ENCODE peak calls at places on chromosomes 3 and 15, in eight cellular contexts. One of them, this sample, is unnamed.

GRCh38 chr15:79032656-79033055 is 57.9 kb downstream of the RASGRF1 start:
- DNase-seq in ovary: no peak
- DNase-seq in HFF-Myc: no peak
- DNase-seq in Panc1: no peak
- DNase-seq in lung: no peak
- DNase-seq in uterus: no peak
- DNase-seq in pancreas: no peak
- DNase-seq in tibial artery: no peak
- DNase-seq in this sample: no peak

GRCh38 chr15:73930790-73931281 is 4.6 kb downstream of the LOXL1 start:
- DNase-seq in ovary: no peak
- DNase-seq in Panc1: no peak
- DNase-seq in uterus: no peak
- DNase-seq in tibial artery: peak; percentile 93
- DNase-seq in pancreas: peak; percentile 42
- DNase-seq in HFF-Myc: no peak
- DNase-seq in lung: no peak
- DNase-seq in this sample: no peak

GRCh38 chr3:114310701-114311100 is 16.9 kb downstream of the TIGIT start:
- DNase-seq in uterus: no peak
- DNase-seq in tibial artery: no peak
- DNase-seq in lung: no peak
- DNase-seq in Panc1: no peak
- DNase-seq in pancreas: no peak
- DNase-seq in HFF-Myc: no peak
- DNase-seq in ovary: no peak
- DNase-seq in this sample: no peak

GRCh38 chr3:194809382-194809781 is 123.7 kb downstream of the FAM43A start:
- DNase-seq in pancreas: no peak
- DNase-seq in lung: no peak
- DNase-seq in HFF-Myc: no peak
- DNase-seq in tibial artery: no peak
- DNase-seq in ovary: no peak
- DNase-seq in uterus: no peak
- DNase-seq in Panc1: no peak
- DNase-seq in this sample: no peak

GRCh38 chr3:3737511-3737910 is 61.7 kb upstream of the LRRN1 start:
- DNase-seq in HFF-Myc: no peak
- DNase-seq in uterus: no peak
- DNase-seq in ovary: no peak
- DNase-seq in pancreas: no peak
- DNase-seq in tibial artery: no peak
- DNase-seq in Panc1: no peak
- DNase-seq in lung: no peak
- DNase-seq in this sample: no peak

GRCh38 chr3:163261056-163261455 is 1764.4 kb downstream of the OTOL1 start:
- DNase-seq in tibial artery: no peak
- DNase-seq in ovary: no peak
- DNase-seq in pancreas: no peak
- DNase-seq in HFF-Myc: no peak
- DNase-seq in uterus: no peak
- DNase-seq in Panc1: no peak
- DNase-seq in lung: no peak
- DNase-seq in this sample: no peak

GRCh38 chr15:99361541-99362185 is 110.4 kb downstream of the LRRC28 start:
- DNase-seq in Panc1: no peak
- DNase-seq in pancreas: no peak
- DNase-seq in HFF-Myc: no peak
- DNase-seq in lung: no peak
- DNase-seq in uterus: no peak
- DNase-seq in ovary: no peak
- DNase-seq in tibial artery: no peak
- DNase-seq in this sample: no peak

GRCh38 chr3:171690291-171690690 is 120.0 kb downstream of the PLD1 start:
- DNase-seq in uterus: no peak
- DNase-seq in tibial artery: no peak
- DNase-seq in lung: no peak
- DNase-seq in Panc1: no peak
- DNase-seq in HFF-Myc: no peak
- DNase-seq in ovary: no peak
- DNase-seq in pancreas: no peak
- DNase-seq in this sample: no peak

GRCh38 chr3:141279074-141279945 is 47.7 kb downstream of the PXYLP1 start:
- DNase-seq in tibial artery: no peak
- DNase-seq in ovary: no peak
- DNase-seq in Panc1: no peak
- DNase-seq in pancreas: no peak
- DNase-seq in uterus: no peak
- DNase-seq in HFF-Myc: no peak
- DNase-seq in lung: no peak
- DNase-seq in this sample: peak; percentile 54

GRCh38 chr15:99059010-99059981 is 45.6 kb upstream of the SYNM start:
- DNase-seq in uterus: peak; percentile 92
- DNase-seq in pancreas: peak; percentile 89
- DNase-seq in HFF-Myc: peak; percentile 45
- DNase-seq in ovary: peak; percentile 88
- DNase-seq in Panc1: peak; percentile 27
- DNase-seq in lung: peak; percentile 63
- DNase-seq in tibial artery: peak; percentile 94
- DNase-seq in this sample: peak; percentile 90

GRCh38 chr15:95149036-95149435 is 917.7 kb downstream of the MCTP2 start:
- DNase-seq in lung: no peak
- DNase-seq in tibial artery: no peak
- DNase-seq in ovary: no peak
- DNase-seq in Panc1: no peak
- DNase-seq in pancreas: no peak
- DNase-seq in HFF-Myc: no peak
- DNase-seq in uterus: no peak
- DNase-seq in this sample: no peak

GRCh38 chr15:49900036-49900435 is 219.0 kb downstream of the ATP8B4 start:
- DNase-seq in lung: no peak
- DNase-seq in Panc1: no peak
- DNase-seq in HFF-Myc: no peak
- DNase-seq in uterus: no peak
- DNase-seq in ovary: no peak
- DNase-seq in tibial artery: no peak
- DNase-seq in pancreas: no peak
- DNase-seq in this sample: no peak

GRCh38 chr3:13479332-13479581 is 849 bp upstream of the HDAC11 start:
- DNase-seq in ovary: no peak
- DNase-seq in Panc1: no peak
- DNase-seq in tibial artery: no peak
- DNase-seq in uterus: no peak
- DNase-seq in lung: no peak
- DNase-seq in HFF-Myc: no peak
- DNase-seq in pancreas: peak; percentile 80
- DNase-seq in this sample: no peak

GRCh38 chr3:176766862-176767261 is 430.4 kb downstream of the TBL1XR1 start:
- DNase-seq in pancreas: no peak
- DNase-seq in lung: no peak
- DNase-seq in Panc1: no peak
- DNase-seq in HFF-Myc: no peak
- DNase-seq in uterus: no peak
- DNase-seq in tibial artery: no peak
- DNase-seq in ovary: no peak
- DNase-seq in this sample: no peak

DNA sequence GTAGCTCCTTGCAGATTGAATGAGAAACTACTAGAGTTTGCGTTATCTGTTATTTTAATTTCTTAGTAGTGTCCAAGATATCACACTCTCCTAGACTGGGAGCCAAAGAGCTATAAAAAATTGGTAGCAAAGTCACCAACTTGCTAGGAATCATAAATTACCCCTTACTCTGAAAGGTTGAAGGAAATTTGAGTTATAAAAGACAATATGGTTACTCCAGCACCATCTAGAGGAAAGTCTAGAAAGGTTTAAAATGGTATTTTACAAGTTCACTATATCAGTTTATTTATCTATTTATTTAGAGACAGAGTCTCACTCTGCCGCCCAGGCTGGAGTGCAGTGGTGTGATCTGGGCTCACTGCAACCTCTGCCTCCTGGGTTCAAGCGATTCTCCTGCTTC is 121.6 kb downstream of the RBPMS2 start:
- DNase-seq in ovary: no peak
- DNase-seq in lung: no peak
- DNase-seq in Panc1: no peak
- DNase-seq in pancreas: no peak
- DNase-seq in uterus: no peak
- DNase-seq in HFF-Myc: no peak
- DNase-seq in tibial artery: no peak
- DNase-seq in this sample: no peak
- TF ChIP-seq CTCF in ovary: no peak
- TF ChIP-seq CTCF in lung: no peak
- TF ChIP-seq CTCF in Panc1: no peak
- TF ChIP-seq CTCF in pancreas: no peak
- TF ChIP-seq CTCF in uterus: peak; percentile 35
- TF ChIP-seq CTCF in HFF-Myc: no peak
- TF ChIP-seq CTCF in tibial artery: no peak
- TF ChIP-seq CTCF in this sample: peak; percentile 61

DNA sequence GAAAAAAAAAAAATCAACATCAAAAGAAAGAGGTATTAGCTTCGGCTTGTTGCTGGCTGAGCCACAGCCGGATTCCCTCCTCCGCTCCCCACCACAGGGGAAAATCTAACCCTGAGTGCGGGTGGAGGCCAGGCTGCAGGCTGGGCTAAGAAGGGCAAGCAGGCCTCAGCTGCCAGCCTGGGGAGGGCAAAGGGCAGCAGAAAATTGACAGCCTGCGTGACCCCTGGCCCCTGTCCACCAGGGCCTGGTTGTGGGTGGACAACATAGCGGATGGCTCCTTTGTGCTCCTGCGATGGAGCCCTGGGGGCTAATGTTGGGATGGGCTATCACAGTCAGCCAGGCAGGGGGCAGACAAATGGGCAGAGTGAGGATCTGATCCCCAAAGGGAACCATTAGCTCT is 25.4 kb downstream of the CACNA2D2 start:
- DNase-seq in HFF-Myc: no peak
- DNase-seq in ovary: no peak
- DNase-seq in Panc1: no peak
- DNase-seq in lung: no peak
- DNase-seq in pancreas: no peak
- DNase-seq in tibial artery: no peak
- DNase-seq in uterus: no peak
- DNase-seq in this sample: no peak
- H3K4me3 ChIP-seq in HFF-Myc: no peak overlapping the region
- H3K4me3 ChIP-seq in ovary: no peak overlapping the region
- H3K4me3 ChIP-seq in Panc1: no peak overlapping the region
- H3K4me3 ChIP-seq in lung: no peak overlapping the region
- H3K4me3 ChIP-seq in pancreas: no peak overlapping the region
- H3K4me3 ChIP-seq in tibial artery: no peak overlapping the region
- H3K4me3 ChIP-seq in uterus: no peak overlapping the region
- H3K4me3 ChIP-seq in this sample: no peak overlapping the region

GRCh38 chr15:71914092-71914491 is 103.7 kb downstream of the NR2E3 start:
- DNase-seq in uterus: no peak
- DNase-seq in Panc1: no peak
- DNase-seq in tibial artery: no peak
- DNase-seq in HFF-Myc: no peak
- DNase-seq in lung: no peak
- DNase-seq in ovary: no peak
- DNase-seq in pancreas: no peak
- DNase-seq in this sample: no peak
- TF ChIP-seq CTCF in uterus: no peak
- TF ChIP-seq CTCF in Panc1: no peak
- TF ChIP-seq CTCF in tibial artery: no peak
- TF ChIP-seq CTCF in HFF-Myc: no peak
- TF ChIP-seq CTCF in lung: no peak
- TF ChIP-seq CTCF in ovary: no peak
- TF ChIP-seq CTCF in pancreas: no peak
- TF ChIP-seq CTCF in this sample: no peak

DNA sequence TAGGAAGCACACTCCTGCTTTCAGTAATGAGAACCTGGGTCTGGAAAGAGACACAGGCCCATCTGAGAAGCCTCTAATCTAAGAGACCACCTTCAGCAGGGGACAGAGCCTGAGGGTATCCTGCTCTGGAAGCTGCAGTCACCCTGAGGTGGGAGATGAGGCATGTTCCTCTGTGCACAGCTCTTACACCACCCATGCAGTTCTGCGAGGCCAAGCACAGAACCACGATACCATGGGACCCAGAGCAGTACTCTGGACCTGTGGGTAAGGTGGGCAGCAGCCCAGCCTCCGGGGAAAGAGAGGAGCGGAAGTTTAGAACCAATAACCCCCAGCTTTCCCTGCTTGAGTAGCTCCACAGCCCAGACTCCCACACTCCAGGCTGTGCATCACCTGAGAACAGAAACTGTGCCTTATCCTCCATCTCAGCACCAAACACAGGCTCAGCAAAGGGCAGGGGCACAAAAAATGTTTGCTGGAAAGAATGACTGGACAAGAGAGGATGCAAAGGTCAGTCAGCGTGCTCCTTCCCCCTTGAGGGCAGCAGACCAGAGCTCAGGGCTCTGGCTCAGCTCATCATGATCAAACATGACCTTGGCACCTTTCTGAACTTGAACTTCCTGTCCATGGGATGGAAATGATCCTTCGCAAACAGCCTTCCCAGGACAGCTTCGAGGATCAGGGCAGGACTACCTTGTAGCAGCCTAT is 43.1 kb downstream of the RBPMS2 start:
- DNase-seq in uterus: no peak
- DNase-seq in lung: no peak
- DNase-seq in ovary: no peak
- DNase-seq in tibial artery: no peak
- DNase-seq in HFF-Myc: no peak
- DNase-seq in pancreas: no peak
- DNase-seq in Panc1: no peak
- DNase-seq in this sample: no peak
- H3K4me3 ChIP-seq in uterus: no peak overlapping the region
- H3K4me3 ChIP-seq in lung: no peak overlapping the region
- H3K4me3 ChIP-seq in ovary: no peak overlapping the region
- H3K4me3 ChIP-seq in tibial artery: no peak overlapping the region
- H3K4me3 ChIP-seq in HFF-Myc: no peak overlapping the region
- H3K4me3 ChIP-seq in pancreas: no peak overlapping the region
- H3K4me3 ChIP-seq in Panc1: no peak overlapping the region
- H3K4me3 ChIP-seq in this sample: no peak overlapping the region

GRCh38 chr3:173911446-173911845 is 513.9 kb downstream of the NLGN1 start:
- DNase-seq in ovary: no peak
- DNase-seq in lung: no peak
- DNase-seq in tibial artery: no peak
- DNase-seq in uterus: no peak
- DNase-seq in Panc1: no peak
- DNase-seq in pancreas: no peak
- DNase-seq in HFF-Myc: no peak
- DNase-seq in this sample: no peak
- TF ChIP-seq CTCF in ovary: no peak
- TF ChIP-seq CTCF in lung: no peak
- TF ChIP-seq CTCF in tibial artery: no peak
- TF ChIP-seq CTCF in uterus: no peak
- TF ChIP-seq CTCF in Panc1: no peak
- TF ChIP-seq CTCF in pancreas: no peak
- TF ChIP-seq CTCF in HFF-Myc: no peak
- TF ChIP-seq CTCF in this sample: no peak

This sample was measured in right atrium auricular region.